ENCODE peak calls at places on chromosomes 1 and 21, in six cellular contexts. U, K, G, O, P and W are unnamed samples.

GRCh38 chr1:109373051-109373593 is 24.6 kb downstream of the SORT1 start:
- DNase-seq in U (peak), K (no peak), G (no peak), O (no peak), P (no peak), W (no peak)

GRCh38 chr1:205950826-205951549 is 7.7 kb upstream of the SLC26A9 start:
- DNase-seq in U (peak), K (peak), G (no peak), O (no peak), P (peak), W (no peak)

GRCh38 chr1:79190074-79190473 is 183.5 kb upstream of the ADGRL4 start:
- DNase-seq in U (no peak), K (no peak), G (no peak), O (no peak), P (no peak), W (no peak)

GRCh38 chr1:51341876-51342496 is 11.6 kb upstream of the TTC39A start:
- DNase-seq in U (peak), K (no peak), G (no peak), O (no peak), P (no peak), W (no peak)

GRCh38 chr1:236854602-236854978 is 59.5 kb downstream of the MTR start:
- DNase-seq in U (no peak), K (peak), G (peak), O (no peak), P (peak), W (peak)

GRCh38 chr1:180948357-180948756 is 35.7 kb downstream of the KIAA1614 start:
- DNase-seq in U (no peak), K (peak), G (no peak), O (no peak), P (no peak), W (peak)

GRCh38 chr21:39976805-39977204 is 109.6 kb downstream of the PCP4 start:
- DNase-seq in U (no peak), K (no peak), G (no peak), O (no peak), P (no peak), W (no peak)

GRCh38 chr1:228405200-228405978 is 1.2 kb downstream of the TRIM11 start:
- DNase-seq in U (no peak), K (peak), G (no peak), O (no peak), P (peak), W (peak)

GRCh38 chr1:228346731-228347130 is 59.9 kb downstream of the TRIM11 start:
- DNase-seq in U (no peak), K (no peak), G (no peak), O (no peak), P (no peak), W (no peak)

GRCh38 chr1:77891200-77891599 is 2.8 kb downstream of the NEXN start:
- DNase-seq in U (no peak), K (no peak), G (no peak), O (no peak), P (no peak), W (no peak)

GRCh38 chr1:6180215-6180577 is at the start of gene CHD5:
- DNase-seq in U (no peak), K (no peak), G (no peak), O (no peak), P (no peak), W (no peak)

GRCh38 chr21:43950481-43950880 is 61.6 kb upstream of the TRAPPC10 start:
- DNase-seq in U (no peak), K (no peak), G (no peak), O (no peak), P (no peak), W (no peak)

GRCh38 chr1:212514056-212514614 is 81.4 kb downstream of the NENF start:
- DNase-seq in U (no peak), K (peak), G (no peak), O (peak), P (peak), W (peak)

GRCh38 chr1:206001476-206001888 is 1.7 kb downstream of the RAB7B start:
- DNase-seq in U (peak), K (peak), G (peak), O (peak), P (peak), W (peak)

GRCh38 chr1:109255673-109256072 is 6.3 kb downstream of the CELSR2 start:
- DNase-seq in U (no peak), K (no peak), G (no peak), O (no peak), P (no peak), W (no peak)

GRCh38 chr1:32724678-32725594 is 22.4 kb upstream of the SYNC start:
- DNase-seq in U (peak), K (peak), G (peak), O (peak), P (peak), W (peak)

GRCh38 chr1:31689821-31690220 is 14.0 kb downstream of the COL16A1 start:
- DNase-seq in U (no peak), K (peak), G (peak), O (no peak), P (peak), W (peak)

GRCh38 chr1:3858231-3858981 is 1.1 kb downstream of the DFFB start:
- DNase-seq in U (peak), K (peak), G (no peak), O (no peak), P (peak), W (peak)

GRCh38 chr21:45410865-45411809 is 6.2 kb downstream of the COL18A1 start:
- DNase-seq in U (no peak), K (no peak), G (no peak), O (no peak), P (no peak), W (peak)

GRCh38 chr1:184390889-184391288 is 4.1 kb downstream of the C1orf21 start:
- DNase-seq in U (no peak), K (no peak), G (no peak), O (no peak), P (no peak), W (peak)

GRCh38 chr1:231334079-231334666 is 3.5 kb downstream of the EXOC8 start:
- DNase-seq in U (no peak), K (no peak), G (no peak), O (no peak), P (no peak), W (no peak)

GRCh38 chr1:48870596-48870995 is 93.9 kb upstream of the BEND5 start:
- DNase-seq in U (peak), K (no peak), G (no peak), O (no peak), P (peak), W (no peak)

GRCh38 chr1:193355179-193355578 is 168.8 kb upstream of the B3GALT2 start:
- DNase-seq in U (peak), K (no peak), G (no peak), O (no peak), P (peak), W (peak)

GRCh38 chr1:84069236-84069845 is 70.4 kb upstream of the TTLL7 start:
- DNase-seq in U (peak), K (no peak), G (no peak), O (no peak), P (peak), W (no peak)

GRCh38 chr21:37219766-37220432 is 47.2 kb downstream of the VPS26C start:
- DNase-seq in U (peak), K (no peak), G (no peak), O (no peak), P (peak), W (peak)

GRCh38 chr1:214854126-214854875 is 228.2 kb upstream of the KCNK2 start:
- DNase-seq in U (no peak), K (peak), G (no peak), O (no peak), P (no peak), W (peak)

GRCh38 chr1:228016653-228017355 is 10.0 kb downstream of the WNT3A start:
- DNase-seq in U (no peak), K (no peak), G (no peak), O (no peak), P (no peak), W (no peak)

GRCh38 chr21:44436111-44436611 is 19.1 kb upstream of the LRRC3 start:
- DNase-seq in U (no peak), K (no peak), G (no peak), O (no peak), P (no peak), W (no peak)

GRCh38 chr1:24315391-24315790 is 3.8 kb upstream of the GRHL3 start:
- DNase-seq in U (no peak), K (no peak), G (no peak), O (no peak), P (no peak), W (no peak)

GRCh38 chr1:113073457-113073950 is 506 bp downstream of the LRIG2 start:
- DNase-seq in U (peak), K (peak), G (peak), O (no peak), P (peak), W (peak)

GRCh38 chr1:28580706-28581530 is 11.1 kb upstream of the RAB42 start:
- DNase-seq in U (peak), K (peak), G (no peak), O (no peak), P (peak), W (peak)

GRCh38 chr1:9059944-9060744 is 9.3 kb downstream of the SLC2A5 start:
- DNase-seq in U (no peak), K (no peak), G (no peak), O (no peak), P (no peak), W (no peak)

GRCh38 chr1:9057851-9058250 is 11.6 kb downstream of the SLC2A5 start:
- DNase-seq in U (no peak), K (no peak), G (no peak), O (no peak), P (no peak), W (no peak)

GRCh38 chr1:9061949-9062555 is 7.4 kb downstream of the SLC2A5 start:
- DNase-seq in U (no peak), K (no peak), G (no peak), O (no peak), P (peak), W (no peak)

GRCh38 chr1:9061252-9061948 is 8.0 kb downstream of the SLC2A5 start:
- DNase-seq in U (no peak), K (peak), G (no peak), O (no peak), P (no peak), W (no peak)

DNA sequence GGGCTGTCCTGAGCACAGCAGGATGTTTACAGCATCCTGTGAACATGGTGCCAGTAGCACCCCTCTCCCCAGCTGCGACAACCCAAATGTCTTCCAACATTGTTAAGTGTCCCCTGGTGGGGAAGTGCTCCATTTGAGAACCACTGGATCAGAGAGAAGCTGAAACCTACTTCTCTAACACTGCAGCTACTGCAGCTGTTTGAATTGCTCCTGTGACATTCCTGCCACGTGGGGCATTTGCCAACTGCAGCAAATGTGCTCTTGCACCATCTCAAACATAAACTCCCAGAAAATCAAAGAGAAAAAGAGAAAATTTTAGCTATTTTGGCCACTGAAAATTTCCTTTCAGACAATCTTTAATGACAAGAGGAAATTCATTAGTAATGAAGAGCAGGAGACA is 11.0 kb downstream of the SLC2A5 start:
- DNase-seq in U (no peak), K (peak), G (no peak), O (no peak), P (no peak), W (peak)
- TF ChIP-seq CTCF in U (no peak), K (peak), G (peak), O (no peak), P (no peak), W (peak)

GRCh38 chr1:156021087-156021416 is 301 bp upstream of the SSR2 start:
- DNase-seq in U (no peak), K (no peak), G (no peak), O (no peak), P (no peak), W (no peak)
- H3K4me3 ChIP-seq in U (peak), K (peak), G (peak), O (peak), P (peak), W (peak)

GRCh38 chr1:35282172-35282571 is 13.7 kb downstream of the ZMYM4 start:
- DNase-seq in U (no peak), K (no peak), G (no peak), O (no peak), P (no peak), W (no peak)
- TF ChIP-seq CTCF in U (no peak), K (no peak), G (no peak), O (no peak), P (no peak), W (no peak)

DNA sequence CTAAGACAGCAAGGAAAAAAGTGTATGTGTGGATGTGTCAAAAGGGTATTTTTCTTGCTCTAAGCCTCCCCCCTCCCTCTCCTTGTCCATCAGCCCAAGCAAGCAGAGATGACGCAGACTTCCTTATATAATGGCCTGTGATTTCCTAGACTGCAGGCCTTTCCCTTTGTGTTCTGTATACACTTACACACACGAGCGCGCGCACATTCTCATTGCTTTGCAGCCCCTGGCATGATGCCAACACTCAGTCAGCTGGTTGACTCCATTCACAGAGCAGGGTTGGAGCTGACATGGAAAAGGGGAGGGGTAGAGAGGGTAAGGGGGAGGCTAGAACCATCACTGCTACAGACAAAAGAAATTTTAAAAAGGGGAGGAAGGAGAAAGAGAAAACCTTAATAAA is 41.8 kb downstream of the GATAD2B start:
- DNase-seq in U (no peak), K (peak), G (peak), O (peak), P (peak), W (peak)
- H3K4me3 ChIP-seq in U (no peak), K (peak), G (peak), O (no peak), P (no peak), W (peak)

GRCh38 chr21:36048357-36048756 is 12.0 kb downstream of the SETD4 start:
- DNase-seq in U (no peak), K (no peak), G (no peak), O (no peak), P (no peak), W (no peak)

GRCh38 chr21:36044056-36044455 is 16.3 kb downstream of the SETD4 start:
- DNase-seq in U (no peak), K (no peak), G (no peak), O (no peak), P (no peak), W (no peak)

GRCh38 chr21:36045993-36046392 is 14.3 kb downstream of the SETD4 start:
- DNase-seq in U (no peak), K (no peak), G (no peak), O (no peak), P (no peak), W (no peak)

GRCh38 chr21:36041910-36042309 is 18.4 kb downstream of the SETD4 start:
- DNase-seq in U (no peak), K (no peak), G (no peak), O (no peak), P (no peak), W (no peak)

DNA sequence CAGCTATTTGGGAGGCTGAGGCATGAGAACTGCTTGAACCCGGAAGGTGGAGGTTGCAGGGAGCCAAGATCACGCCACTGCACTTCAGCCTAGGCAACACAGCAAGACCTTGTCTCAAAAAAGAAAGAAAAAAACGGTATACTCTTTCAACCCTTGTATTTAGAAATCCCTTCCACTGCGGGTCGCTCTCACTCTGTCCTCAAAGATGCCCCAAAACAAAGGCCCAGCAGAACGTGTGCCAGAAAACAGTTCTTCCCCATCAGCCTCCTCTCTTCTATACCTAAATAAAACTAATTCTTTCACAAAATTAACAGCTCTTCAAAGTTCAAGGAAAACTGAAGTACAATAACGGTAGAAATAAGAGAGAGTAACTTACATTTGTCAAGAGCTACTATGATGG is 13.2 kb downstream of the SETD4 start:
- DNase-seq in U (no peak), K (no peak), G (no peak), O (no peak), P (no peak), W (no peak)
- TF ChIP-seq CTCF in U (no peak), K (no peak), G (no peak), O (no peak), P (no peak), W (no peak)

GRCh38 chr1:13584876-13585598 is 1.4 kb downstream of the PDPN start:
- DNase-seq in U (no peak), K (no peak), G (no peak), O (no peak), P (no peak), W (no peak)
- H3K4me3 ChIP-seq in U (no peak), K (peak), G (no peak), O (peak), P (no peak), W (peak)

GRCh38 chr1:200139661-200140250 is 112.2 kb downstream of the NR5A2 start:
- DNase-seq in U (peak), K (peak), G (peak), O (no peak), P (peak), W (peak)
- TF ChIP-seq CTCF in U (peak), K (peak), G (peak), O (peak), P (peak), W (peak)

GRCh38 chr1:7669559-7670208 is 101.4 kb upstream of the VAMP3 start:
- DNase-seq in U (peak), K (peak), G (no peak), O (peak), P (peak), W (peak)
- H3K4me3 ChIP-seq in U (no peak), K (no peak), G (no peak), O (no peak), P (no peak), W (no peak)

GRCh38 chr1:11873954-11874562 is 15.3 kb upstream of the NPPB start:
- DNase-seq in U (no peak), K (no peak), G (no peak), O (no peak), P (no peak), W (no peak)

GRCh38 chr1:11873395-11873794 is 14.7 kb upstream of the NPPB start:
- DNase-seq in U (no peak), K (no peak), G (no peak), O (no peak), P (no peak), W (no peak)

GRCh38 chr1:11874624-11875023 is 15.9 kb upstream of the NPPB start:
- DNase-seq in U (no peak), K (no peak), G (no peak), O (no peak), P (no peak), W (no peak)

GRCh38 chr1:11878081-11878890 is 19.5 kb upstream of the NPPB start:
- DNase-seq in U (no peak), K (no peak), G (no peak), O (no peak), P (no peak), W (no peak)

GRCh38 chr1:11875094-11875493 is 16.3 kb upstream of the NPPB start:
- DNase-seq in U (no peak), K (no peak), G (no peak), O (no peak), P (no peak), W (no peak)
- TF ChIP-seq CTCF in U (no peak), K (no peak), G (no peak), O (no peak), P (no peak), W (no peak)